ENCODE peak calls at places on chromosomes 12 and 14, in seven cellular contexts. One of them, this sample, is unnamed.

GRCh38 chr12:19692091-19692490 is 252.8 kb downstream of the AEBP2 start:
- DNase-seq in left cardiac atrium: no peak
- DNase-seq in anterior cingulate cortex: no peak
- DNase-seq in activated naive CD8-positive, alpha-beta T cell treated with anti-CD3 and anti-CD28 coated beads for 36 hours: no peak
- DNase-seq in thoracic aorta: no peak
- DNase-seq in NCI-H82: no peak
- DNase-seq in progenitor cell of endocrine pancreas: no peak
- DNase-seq in this sample: no peak

GRCh38 chr14:71372411-71372838 is 465.2 kb downstream of the PCNX1 start:
- DNase-seq in NCI-H82: no peak
- DNase-seq in progenitor cell of endocrine pancreas: no peak
- DNase-seq in anterior cingulate cortex: no peak
- DNase-seq in thoracic aorta: no peak
- DNase-seq in left cardiac atrium: no peak
- DNase-seq in activated naive CD8-positive, alpha-beta T cell treated with anti-CD3 and anti-CD28 coated beads for 36 hours: no peak
- DNase-seq in this sample: no peak

GRCh38 chr14:73233564-73233963 is 3.7 kb upstream of the PAPLN start:
- DNase-seq in activated naive CD8-positive, alpha-beta T cell treated with anti-CD3 and anti-CD28 coated beads for 36 hours: no peak
- DNase-seq in left cardiac atrium: no peak
- DNase-seq in NCI-H82: no peak
- DNase-seq in anterior cingulate cortex: no peak
- DNase-seq in thoracic aorta: no peak
- DNase-seq in progenitor cell of endocrine pancreas: no peak
- DNase-seq in this sample: no peak

GRCh38 chr12:9869307-9870161 is at the start of gene CLEC2B:
- DNase-seq in anterior cingulate cortex: no peak
- DNase-seq in thoracic aorta: no peak
- DNase-seq in NCI-H82: no peak
- DNase-seq in activated naive CD8-positive, alpha-beta T cell treated with anti-CD3 and anti-CD28 coated beads for 36 hours: peak; percentile 28
- DNase-seq in left cardiac atrium: no peak
- DNase-seq in progenitor cell of endocrine pancreas: no peak
- DNase-seq in this sample: no peak

GRCh38 chr14:92459479-92460421 is 53.8 kb upstream of the RIN3 start:
- DNase-seq in NCI-H82: no peak
- DNase-seq in anterior cingulate cortex: no peak
- DNase-seq in thoracic aorta: no peak
- DNase-seq in progenitor cell of endocrine pancreas: no peak
- DNase-seq in left cardiac atrium: no peak
- DNase-seq in activated naive CD8-positive, alpha-beta T cell treated with anti-CD3 and anti-CD28 coated beads for 36 hours: no peak
- DNase-seq in this sample: no peak

GRCh38 chr12:121224591-121224990 is 14.7 kb downstream of the P2RX4 start:
- DNase-seq in progenitor cell of endocrine pancreas: no peak
- DNase-seq in anterior cingulate cortex: no peak
- DNase-seq in thoracic aorta: no peak
- DNase-seq in NCI-H82: no peak
- DNase-seq in left cardiac atrium: no peak
- DNase-seq in activated naive CD8-positive, alpha-beta T cell treated with anti-CD3 and anti-CD28 coated beads for 36 hours: no peak
- DNase-seq in this sample: no peak

GRCh38 chr14:95700221-95700976 is 13.5 kb downstream of the TCL1A start:
- DNase-seq in thoracic aorta: no peak
- DNase-seq in progenitor cell of endocrine pancreas: no peak
- DNase-seq in NCI-H82: no peak
- DNase-seq in activated naive CD8-positive, alpha-beta T cell treated with anti-CD3 and anti-CD28 coated beads for 36 hours: no peak
- DNase-seq in anterior cingulate cortex: no peak
- DNase-seq in left cardiac atrium: no peak
- DNase-seq in this sample: no peak

GRCh38 chr12:131735153-131735456 is 24.2 kb downstream of the SFSWAP start:
- DNase-seq in progenitor cell of endocrine pancreas: no peak
- DNase-seq in NCI-H82: no peak
- DNase-seq in thoracic aorta: no peak
- DNase-seq in activated naive CD8-positive, alpha-beta T cell treated with anti-CD3 and anti-CD28 coated beads for 36 hours: no peak
- DNase-seq in anterior cingulate cortex: no peak
- DNase-seq in left cardiac atrium: no peak
- DNase-seq in this sample: no peak

GRCh38 chr14:104520620-104521410 is 58.7 kb upstream of the C14orf180 start:
- DNase-seq in left cardiac atrium: peak; percentile 4
- DNase-seq in thoracic aorta: no peak
- DNase-seq in activated naive CD8-positive, alpha-beta T cell treated with anti-CD3 and anti-CD28 coated beads for 36 hours: no peak
- DNase-seq in anterior cingulate cortex: no peak
- DNase-seq in progenitor cell of endocrine pancreas: no peak
- DNase-seq in NCI-H82: no peak
- DNase-seq in this sample: no peak

GRCh38 chr14:67411820-67412421 is at the start of gene PLEK2:
- DNase-seq in progenitor cell of endocrine pancreas: no peak
- DNase-seq in anterior cingulate cortex: no peak
- DNase-seq in activated naive CD8-positive, alpha-beta T cell treated with anti-CD3 and anti-CD28 coated beads for 36 hours: peak; percentile 61
- DNase-seq in left cardiac atrium: peak; percentile 46
- DNase-seq in thoracic aorta: no peak
- DNase-seq in NCI-H82: no peak
- DNase-seq in this sample: peak; percentile 26

GRCh38 chr12:15767301-15767700 is 21.9 kb downstream of the EPS8 start:
- DNase-seq in left cardiac atrium: no peak
- DNase-seq in activated naive CD8-positive, alpha-beta T cell treated with anti-CD3 and anti-CD28 coated beads for 36 hours: no peak
- DNase-seq in thoracic aorta: no peak
- DNase-seq in NCI-H82: no peak
- DNase-seq in anterior cingulate cortex: no peak
- DNase-seq in progenitor cell of endocrine pancreas: no peak
- DNase-seq in this sample: no peak

GRCh38 chr14:64705406-64706118 is 1.3 kb downstream of the PLEKHG3 start:
- DNase-seq in activated naive CD8-positive, alpha-beta T cell treated with anti-CD3 and anti-CD28 coated beads for 36 hours: no peak
- DNase-seq in thoracic aorta: no peak
- DNase-seq in anterior cingulate cortex: peak; percentile 63
- DNase-seq in NCI-H82: peak; percentile 39
- DNase-seq in left cardiac atrium: no peak
- DNase-seq in progenitor cell of endocrine pancreas: no peak
- DNase-seq in this sample: peak; percentile 16

GRCh38 chr12:52036587-52037171 is 14.6 kb upstream of the NR4A1 start:
- DNase-seq in progenitor cell of endocrine pancreas: peak; percentile 64
- DNase-seq in NCI-H82: peak; percentile 83
- DNase-seq in activated naive CD8-positive, alpha-beta T cell treated with anti-CD3 and anti-CD28 coated beads for 36 hours: peak; percentile 85
- DNase-seq in left cardiac atrium: peak; percentile 93
- DNase-seq in thoracic aorta: no peak
- DNase-seq in anterior cingulate cortex: peak; percentile 88
- DNase-seq in this sample: peak; percentile 75

GRCh38 chr14:51981218-51981854 is 8.0 kb upstream of the RTRAF start:
- DNase-seq in activated naive CD8-positive, alpha-beta T cell treated with anti-CD3 and anti-CD28 coated beads for 36 hours: no peak
- DNase-seq in left cardiac atrium: no peak
- DNase-seq in anterior cingulate cortex: no peak
- DNase-seq in progenitor cell of endocrine pancreas: no peak
- DNase-seq in thoracic aorta: no peak
- DNase-seq in NCI-H82: no peak
- DNase-seq in this sample: no peak

GRCh38 chr12:12510141-12510540 is 52.5 kb downstream of the DUSP16 start:
- DNase-seq in activated naive CD8-positive, alpha-beta T cell treated with anti-CD3 and anti-CD28 coated beads for 36 hours: no peak
- DNase-seq in progenitor cell of endocrine pancreas: no peak
- DNase-seq in anterior cingulate cortex: no peak
- DNase-seq in thoracic aorta: no peak
- DNase-seq in NCI-H82: no peak
- DNase-seq in left cardiac atrium: no peak
- DNase-seq in this sample: no peak

GRCh38 chr12:93361159-93361919 is 16.4 kb upstream of the NUDT4 start:
- DNase-seq in progenitor cell of endocrine pancreas: no peak
- DNase-seq in anterior cingulate cortex: no peak
- DNase-seq in NCI-H82: peak; percentile 34
- DNase-seq in activated naive CD8-positive, alpha-beta T cell treated with anti-CD3 and anti-CD28 coated beads for 36 hours: no peak
- DNase-seq in thoracic aorta: no peak
- DNase-seq in left cardiac atrium: peak; percentile 55
- DNase-seq in this sample: no peak

GRCh38 chr12:68536885-68537284 is 73.8 kb upstream of the RAP1B start:
- DNase-seq in activated naive CD8-positive, alpha-beta T cell treated with anti-CD3 and anti-CD28 coated beads for 36 hours: no peak
- DNase-seq in thoracic aorta: no peak
- DNase-seq in progenitor cell of endocrine pancreas: no peak
- DNase-seq in anterior cingulate cortex: no peak
- DNase-seq in left cardiac atrium: no peak
- DNase-seq in NCI-H82: no peak
- DNase-seq in this sample: no peak

GRCh38 chr12:27619308-27619707 is 76.9 kb upstream of the REP15 start:
- DNase-seq in left cardiac atrium: no peak
- DNase-seq in activated naive CD8-positive, alpha-beta T cell treated with anti-CD3 and anti-CD28 coated beads for 36 hours: no peak
- DNase-seq in progenitor cell of endocrine pancreas: no peak
- DNase-seq in anterior cingulate cortex: no peak
- DNase-seq in thoracic aorta: no peak
- DNase-seq in NCI-H82: no peak
- DNase-seq in this sample: no peak

GRCh38 chr14:65936342-65936741 is 523.8 kb downstream of the FUT8 start:
- DNase-seq in NCI-H82: no peak
- DNase-seq in thoracic aorta: no peak
- DNase-seq in left cardiac atrium: no peak
- DNase-seq in progenitor cell of endocrine pancreas: no peak
- DNase-seq in anterior cingulate cortex: no peak
- DNase-seq in activated naive CD8-positive, alpha-beta T cell treated with anti-CD3 and anti-CD28 coated beads for 36 hours: no peak
- DNase-seq in this sample: no peak

GRCh38 chr14:61607570-61608244 is 87.6 kb upstream of the HIF1A start:
- DNase-seq in NCI-H82: peak; percentile 62
- DNase-seq in left cardiac atrium: no peak
- DNase-seq in anterior cingulate cortex: no peak
- DNase-seq in thoracic aorta: no peak
- DNase-seq in progenitor cell of endocrine pancreas: no peak
- DNase-seq in activated naive CD8-positive, alpha-beta T cell treated with anti-CD3 and anti-CD28 coated beads for 36 hours: peak; percentile 32
- DNase-seq in this sample: no peak

GRCh38 chr14:77583657-77584056 is 32.8 kb downstream of the SPTLC2 start:
- DNase-seq in anterior cingulate cortex: no peak
- DNase-seq in activated naive CD8-positive, alpha-beta T cell treated with anti-CD3 and anti-CD28 coated beads for 36 hours: no peak
- DNase-seq in left cardiac atrium: no peak
- DNase-seq in NCI-H82: no peak
- DNase-seq in thoracic aorta: no peak
- DNase-seq in progenitor cell of endocrine pancreas: no peak
- DNase-seq in this sample: no peak

GRCh38 chr12:7005288-7005687 is 13.0 kb downstream of the LPCAT3 start:
- DNase-seq in left cardiac atrium: no peak
- DNase-seq in thoracic aorta: no peak
- DNase-seq in progenitor cell of endocrine pancreas: no peak
- DNase-seq in activated naive CD8-positive, alpha-beta T cell treated with anti-CD3 and anti-CD28 coated beads for 36 hours: no peak
- DNase-seq in NCI-H82: no peak
- DNase-seq in anterior cingulate cortex: no peak
- DNase-seq in this sample: no peak

GRCh38 chr12:105064564-105065222 is 19.6 kb downstream of the ALDH1L2 start:
- DNase-seq in left cardiac atrium: no peak
- DNase-seq in NCI-H82: no peak
- DNase-seq in progenitor cell of endocrine pancreas: no peak
- DNase-seq in thoracic aorta: no peak
- DNase-seq in anterior cingulate cortex: no peak
- DNase-seq in activated naive CD8-positive, alpha-beta T cell treated with anti-CD3 and anti-CD28 coated beads for 36 hours: no peak
- DNase-seq in this sample: no peak

GRCh38 chr14:60710506-60710905 is 13.6 kb downstream of the SIX4 start:
- DNase-seq in left cardiac atrium: no peak
- DNase-seq in anterior cingulate cortex: no peak
- DNase-seq in progenitor cell of endocrine pancreas: no peak
- DNase-seq in NCI-H82: no peak
- DNase-seq in activated naive CD8-positive, alpha-beta T cell treated with anti-CD3 and anti-CD28 coated beads for 36 hours: no peak
- DNase-seq in thoracic aorta: no peak
- DNase-seq in this sample: no peak

GRCh38 chr12:132804426-132804861 is 24.2 kb downstream of the GOLGA3 start:
- DNase-seq in activated naive CD8-positive, alpha-beta T cell treated with anti-CD3 and anti-CD28 coated beads for 36 hours: no peak
- DNase-seq in left cardiac atrium: no peak
- DNase-seq in thoracic aorta: no peak
- DNase-seq in anterior cingulate cortex: no peak
- DNase-seq in NCI-H82: peak; percentile 17
- DNase-seq in progenitor cell of endocrine pancreas: no peak
- DNase-seq in this sample: no peak

GRCh38 chr12:22447223-22447622 is 97.1 kb downstream of the C2CD5 start:
- DNase-seq in activated naive CD8-positive, alpha-beta T cell treated with anti-CD3 and anti-CD28 coated beads for 36 hours: no peak
- DNase-seq in NCI-H82: peak; percentile 49
- DNase-seq in progenitor cell of endocrine pancreas: no peak
- DNase-seq in thoracic aorta: no peak
- DNase-seq in anterior cingulate cortex: no peak
- DNase-seq in left cardiac atrium: no peak
- DNase-seq in this sample: no peak

GRCh38 chr14:70744631-70745030 is 64.7 kb downstream of the MAP3K9 start:
- DNase-seq in left cardiac atrium: no peak
- DNase-seq in progenitor cell of endocrine pancreas: no peak
- DNase-seq in activated naive CD8-positive, alpha-beta T cell treated with anti-CD3 and anti-CD28 coated beads for 36 hours: no peak
- DNase-seq in anterior cingulate cortex: no peak
- DNase-seq in NCI-H82: no peak
- DNase-seq in thoracic aorta: no peak
- DNase-seq in this sample: no peak

GRCh38 chr12:5511644-5512584 is 80.0 kb downstream of the NTF3 start:
- DNase-seq in thoracic aorta: no peak
- DNase-seq in anterior cingulate cortex: no peak
- DNase-seq in activated naive CD8-positive, alpha-beta T cell treated with anti-CD3 and anti-CD28 coated beads for 36 hours: peak; percentile 18
- DNase-seq in progenitor cell of endocrine pancreas: peak; percentile 23
- DNase-seq in NCI-H82: no peak
- DNase-seq in left cardiac atrium: peak; percentile 57
- DNase-seq in this sample: no peak

GRCh38 chr12:10652192-10652591 is 21.7 kb downstream of the STYK1 start:
- DNase-seq in progenitor cell of endocrine pancreas: no peak
- DNase-seq in activated naive CD8-positive, alpha-beta T cell treated with anti-CD3 and anti-CD28 coated beads for 36 hours: no peak
- DNase-seq in anterior cingulate cortex: no peak
- DNase-seq in thoracic aorta: no peak
- DNase-seq in NCI-H82: no peak
- DNase-seq in left cardiac atrium: no peak
- DNase-seq in this sample: no peak

GRCh38 chr12:94304566-94305061 is 155.1 kb downstream of the CEP83 start:
- DNase-seq in activated naive CD8-positive, alpha-beta T cell treated with anti-CD3 and anti-CD28 coated beads for 36 hours: no peak
- DNase-seq in progenitor cell of endocrine pancreas: no peak
- DNase-seq in NCI-H82: no peak
- DNase-seq in anterior cingulate cortex: no peak
- DNase-seq in left cardiac atrium: no peak
- DNase-seq in thoracic aorta: no peak
- DNase-seq in this sample: no peak

GRCh38 chr14:90398315-90398811 is 1.5 kb downstream of the CALM1 start:
- DNase-seq in progenitor cell of endocrine pancreas: peak; percentile 26
- DNase-seq in activated naive CD8-positive, alpha-beta T cell treated with anti-CD3 and anti-CD28 coated beads for 36 hours: peak; percentile 65
- DNase-seq in NCI-H82: peak; percentile 57
- DNase-seq in anterior cingulate cortex: no peak
- DNase-seq in thoracic aorta: no peak
- DNase-seq in left cardiac atrium: peak; percentile 52
- DNase-seq in this sample: peak; percentile 31

This sample was measured in activated T-helper 9 cell treated with anti-CD3 and anti-CD28 coated beads, Interleukin-2, amount 50 U/mL, for 16 hours.